ENCODE peak calls at places on chromosomes 11 and 22, in seven cellular contexts. G is mammary epithelial cell, M is GM23338, Z is sigmoid colon, E is body of pancreas, L is endothelial cell of umbilical vein, Y is HCT116. O is an unnamed sample.

GRCh38 chr11:45857834-45858492 is 10.7 kb downstream of the CRY2 start:
- DNase-seq in Z (peak; percentile 83), L (peak; percentile 94), Y (no peak), E (peak; percentile 89), M (no peak), G (peak; percentile 20), O (no peak)

GRCh38 chr11:114091791-114092397 is 32.4 kb downstream of the ZBTB16 start:
- DNase-seq in M (no peak), E (no peak), Y (no peak), Z (peak; percentile 63), G (no peak), L (peak; percentile 41), O (peak; percentile 57)

GRCh38 chr22:24938741-24939341 is 7.7 kb downstream of the LHFPL7 start:
- DNase-seq in G (peak; percentile 48), E (peak; percentile 56), Y (no peak), M (peak; percentile 94), L (peak; percentile 43), Z (no peak), O (peak; percentile 77)

GRCh38 chr11:58530236-58530635 is 22.3 kb upstream of the OR5B21 start:
- DNase-seq in M (no peak), Z (no peak), L (no peak), E (no peak), Y (no peak), G (no peak), O (no peak)

GRCh38 chr11:45710561-45710960 is 45.1 kb upstream of the CHST1 start:
- DNase-seq in M (no peak), Y (no peak), G (no peak), L (no peak), E (no peak), Z (no peak), O (no peak)

GRCh38 chr11:108963118-108963517 is 298.2 kb downstream of the DDX10 start:
- DNase-seq in M (no peak), Z (no peak), L (no peak), E (no peak), Y (no peak), G (no peak), O (no peak)

GRCh38 chr11:120125005-120125404 is 12.9 kb downstream of the TRIM29 start:
- DNase-seq in M (no peak), Y (peak; percentile 38), Z (no peak), E (peak; percentile 32), G (peak; percentile 87), L (no peak), O (no peak)

GRCh38 chr11:83610996-83611395 is 324.8 kb upstream of the CCDC90B start:
- DNase-seq in M (no peak), Y (no peak), Z (no peak), E (no peak), G (no peak), L (no peak), O (no peak)

GRCh38 chr11:5597953-5598352 is 1.5 kb downstream of the TRIM6 start:
- DNase-seq in G (no peak), E (no peak), Y (no peak), Z (no peak), M (peak; percentile 56), L (no peak), O (peak; percentile 54)

GRCh38 chr11:129814244-129814992 is 1.2 kb upstream of the TMEM45B start:
- DNase-seq in M (peak; percentile 45), G (no peak), Y (no peak), E (no peak), L (no peak), Z (no peak), O (peak; percentile 55)

GRCh38 chr11:86524603-86525352 is 147.6 kb downstream of the ME3 start:
- DNase-seq in M (no peak), Z (no peak), Y (peak; percentile 26), L (peak; percentile 91), G (peak; percentile 34), E (no peak), O (no peak)

GRCh38 chr11:61587951-61588695 is 7.2 kb upstream of the SYT7 start:
- DNase-seq in Z (peak; percentile 81), L (peak; percentile 22), E (peak; percentile 67), G (no peak), Y (peak; percentile 46), M (peak; percentile 85), O (peak; percentile 96)

GRCh38 chr11:13462311-13462927 is 603 bp downstream of the BTBD10 start:
- DNase-seq in L (peak; percentile 49), M (peak; percentile 86), G (peak; percentile 82), Z (peak; percentile 78), Y (peak; percentile 53), E (peak; percentile 45), O (peak; percentile 91)

GRCh38 chr11:130216221-130216550 is 56.6 kb downstream of the ST14 start:
- DNase-seq in L (no peak), E (no peak), Y (no peak), Z (no peak), G (no peak), M (no peak), O (no peak)

GRCh38 chr11:61739966-61740365 is 12.5 kb upstream of the MYRF start:
- DNase-seq in L (no peak), E (no peak), G (no peak), M (no peak), Y (no peak), Z (no peak), O (peak; percentile 71)

GRCh38 chr11:8338138-8338537 is 74.5 kb upstream of the LMO1 start:
- DNase-seq in L (peak; percentile 29), M (peak; percentile 74), G (no peak), Y (peak; percentile 31), Z (no peak), E (peak; percentile 50), O (peak; percentile 93)
- TF ChIP-seq CTCF in L (peak; percentile 85), M (peak; percentile 89), G (peak; percentile 74), Y (peak; percentile 93), Z (peak; percentile 29), E (peak; percentile 59), O (peak; percentile 91)

GRCh38 chr11:123454796-123455195 is 24.7 kb downstream of the GRAMD1B start:
- DNase-seq in Z (no peak), E (no peak), Y (no peak), M (no peak), L (no peak), G (no peak), O (no peak)
- H3K4me1 ChIP-seq in Z (no peaks in the 10 kb centered on the region), E (no peaks in the 10 kb centered on the region), Y (peaks cover 58% of the 10 kb centered on the region), M (peaks cover 13% of the 10 kb centered on the region), L (peaks cover 15% of the 10 kb centered on the region), G (peaks cover 12% of the 10 kb centered on the region), O (no peaks in the 10 kb centered on the region)

GRCh38 chr11:100525635-100526034 is 161.5 kb upstream of the ARHGAP42 start:
- DNase-seq in G (peak; percentile 3), Y (peak; percentile 3), L (no peak), Z (no peak), M (peak; percentile 81), E (no peak), O (peak; percentile 85)
- TF ChIP-seq CTCF in G (peak; percentile 28), Y (peak; percentile 64), L (no peak), Z (no peak), M (peak; percentile 84), E (no peak), O (peak; percentile 83)

DNA sequence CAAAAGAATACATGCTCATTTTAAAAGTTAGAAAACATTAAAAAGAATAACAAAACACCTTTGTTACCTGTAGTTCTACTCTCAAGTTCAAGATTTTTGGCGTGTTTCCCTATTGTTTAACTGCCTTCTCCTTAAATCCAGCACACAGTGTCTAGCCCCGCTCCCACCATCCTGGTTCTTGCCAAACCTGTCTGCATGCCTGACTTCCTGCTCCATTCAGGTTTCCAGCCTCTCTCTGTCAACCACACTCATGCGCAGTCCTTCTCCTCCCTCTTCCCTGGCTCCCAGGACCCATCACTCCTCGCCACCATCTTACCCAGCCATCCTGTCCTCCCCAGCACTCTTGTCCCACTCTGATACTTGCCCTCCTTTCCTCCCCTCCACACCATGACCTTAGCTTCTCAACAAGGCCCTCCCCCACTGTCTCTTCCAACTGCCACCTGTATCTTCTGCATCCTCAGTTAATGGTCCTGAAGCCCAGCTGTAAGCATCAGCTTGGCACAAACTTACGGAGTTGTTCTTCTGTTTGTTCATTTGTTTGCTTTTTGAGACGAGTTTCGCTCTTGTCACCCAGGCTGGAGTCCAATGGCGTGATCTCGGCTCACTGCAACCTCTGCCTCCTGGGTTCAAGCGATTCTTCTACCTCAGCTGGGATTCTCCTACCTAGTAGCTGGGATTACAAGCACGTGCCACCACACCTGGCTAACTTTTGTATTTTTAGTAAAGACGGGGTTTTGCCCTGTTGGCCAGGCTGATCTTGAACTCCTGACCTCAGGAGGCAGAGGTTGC is 7.5 kb upstream of the MYH9 start:
- DNase-seq in G (peak; percentile 57), Z (no peak), M (peak; percentile 20), Y (no peak), E (no peak), L (no peak), O (no peak)
- H3K4me1 ChIP-seq in G (peaks cover 49% of the 10 kb centered on the region), Z (no peaks in the 10 kb centered on the region), M (no peaks in the 10 kb centered on the region), Y (peaks cover 48% of the 10 kb centered on the region), E (peaks cover 13% of the 10 kb centered on the region), L (peaks cover 27% of the 10 kb centered on the region), O (no peaks in the 10 kb centered on the region)

GRCh38 chr11:60363542-60364525 is 14.5 kb upstream of the MS4A7 start:
- DNase-seq in Y (peak; percentile 42), M (peak; percentile 88), Z (no peak), G (peak; percentile 39), L (peak; percentile 67), E (peak; percentile 75), O (peak; percentile 89)
- TF ChIP-seq CTCF in Y (peak; percentile 72), M (peak; percentile 86), Z (peak; percentile 43), G (peak; percentile 69), L (peak; percentile 66), E (peak; percentile 86), O (peak; percentile 83)

DNA sequence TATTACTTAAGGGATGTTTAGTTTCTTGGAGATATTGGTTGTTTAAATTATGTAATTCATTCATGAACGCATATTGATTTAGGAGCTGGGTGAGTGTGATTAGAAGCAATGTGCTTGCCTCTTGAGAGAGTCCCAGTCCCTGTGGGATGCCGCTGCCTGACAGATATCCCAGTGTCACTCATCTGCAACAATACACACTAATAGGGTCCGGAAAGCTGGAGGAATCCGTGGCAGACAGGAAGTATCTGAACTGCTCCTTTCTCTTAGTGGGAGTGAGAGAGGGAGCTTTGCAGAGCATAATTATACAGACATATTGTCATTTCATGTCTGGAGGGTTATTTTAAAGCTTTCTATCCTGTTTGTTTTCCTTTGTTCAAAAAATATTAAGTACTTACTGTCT is 17.4 kb downstream of the AMOTL1 start:
- DNase-seq in Y (no peak), L (peak; percentile 32), Z (no peak), E (no peak), G (no peak), M (no peak), O (peak; percentile 80)
- H3K4me1 ChIP-seq in Y (peaks cover 38% of the 10 kb centered on the region), L (peaks cover 28% of the 10 kb centered on the region), Z (peaks cover 98% of the 10 kb centered on the region), E (peaks cover 56% of the 10 kb centered on the region), G (peaks cover 57% of the 10 kb centered on the region), M (peaks cover 32% of the 10 kb centered on the region), O (peaks cover 18% of the 10 kb centered on the region)

GRCh38 chr11:63667993-63668392 is 3.2 kb downstream of the ATL3 start:
- DNase-seq in Y (peak; percentile 68), G (peak; percentile 94), Z (no peak), E (no peak), L (peak; percentile 74), M (no peak), O (peak; percentile 13)

GRCh38 chr11:63660972-63661371 is 10.2 kb downstream of the ATL3 start:
- DNase-seq in L (no peak), E (no peak), G (no peak), Z (no peak), M (no peak), Y (no peak), O (no peak)

GRCh38 chr11:63666874-63667273 is 4.3 kb downstream of the ATL3 start:
- DNase-seq in L (no peak), Z (no peak), M (no peak), G (peak; percentile 28), E (no peak), Y (no peak), O (peak; percentile 5)

GRCh38 chr11:63668396-63668795 is 2.8 kb downstream of the ATL3 start:
- DNase-seq in E (no peak), M (no peak), Z (no peak), G (no peak), Y (no peak), L (no peak), O (no peak)

GRCh38 chr11:63663809-63664208 is 7.4 kb downstream of the ATL3 start:
- DNase-seq in Y (no peak), L (peak; percentile 77), G (peak; percentile 69), M (no peak), Z (no peak), E (no peak), O (peak; percentile 8)
- TF ChIP-seq CTCF in Y (no peak), L (no peak), G (no peak), M (no peak), Z (no peak), E (no peak), O (no peak)

O was measured in endodermal cell.